ENCODE peak calls at places on chromosomes 4 and X, in four cellular contexts. S, T, G and D are unnamed samples.

GRCh38 chr4:1669270-1669669 is 14.8 kb downstream of the FAM53A start:
- DNase-seq in T (no peak), S (no peak), G (no peak), D (no peak)

GRCh38 chrX:68365356-68365755 is 67.9 kb downstream of the OPHN1 start:
- DNase-seq in T (no peak), G (no peak), S (no peak), D (no peak)

GRCh38 chr4:22678851-22679517 is 13.8 kb upstream of the GBA3 start:
- DNase-seq in G (no peak), S (no peak), T (no peak), D (no peak)

GRCh38 chr4:124941267-124941666 is 228.7 kb upstream of the ANKRD50 start:
- DNase-seq in S (no peak), G (no peak), T (no peak), D (no peak)

GRCh38 chr4:165209796-165210195 is 2.4 kb downstream of the KLHL2 start:
- DNase-seq in T (no peak), S (no peak), G (no peak), D (no peak)

GRCh38 chr4:39785031-39785430 is 87.1 kb downstream of the UBE2K start:
- DNase-seq in G (no peak), S (no peak), T (no peak), D (no peak)

GRCh38 chrX:41010188-41010846 is 74.9 kb upstream of the USP9X start:
- DNase-seq in T (peak), S (no peak), G (peak), D (peak)

GRCh38 chr4:145540235-145540634 is 58.6 kb downstream of the SMAD1 start:
- DNase-seq in S (no peak), T (no peak), G (no peak), D (no peak)

GRCh38 chrX:37686979-37687378 is 1.4 kb downstream of the XK start:
- DNase-seq in S (no peak), G (no peak), T (no peak), D (no peak)

GRCh38 chrX:45850775-45851433 is 650.2 kb upstream of the DIPK2B start:
- DNase-seq in G (peak), S (no peak), T (no peak), D (no peak)

GRCh38 chr4:140675599-140676231 is 80.5 kb downstream of the TBC1D9 start:
- DNase-seq in S (no peak), T (no peak), G (no peak), D (no peak)

GRCh38 chrX:13581554-13581953 is 12.2 kb downstream of the EGFL6 start:
- DNase-seq in S (no peak), G (no peak), T (no peak), D (no peak)

GRCh38 chr4:86261634-86262033 is 98.2 kb downstream of the MAPK10 start:
- DNase-seq in S (no peak), G (no peak), T (no peak), D (no peak)

GRCh38 chrX:94492541-94492940 is 818.5 kb downstream of the FAM133A start:
- DNase-seq in T (no peak), G (no peak), S (no peak), D (no peak)

GRCh38 chr4:148831945-148832344 is 389.7 kb upstream of the NR3C2 start:
- DNase-seq in G (no peak), T (no peak), S (no peak), D (no peak)

GRCh38 chrX:64842492-64842891 is 133.8 kb downstream of the ZC4H2 start:
- DNase-seq in G (peak), T (no peak), S (no peak), D (no peak)

GRCh38 chr4:629916-630641 is 4.7 kb downstream of the PDE6B start:
- DNase-seq in G (no peak), T (no peak), S (no peak), D (no peak)

GRCh38 chrX:39152106-39152649 is 350.9 kb downstream of the MID1IP1 start:
- DNase-seq in G (peak), S (no peak), T (no peak), D (no peak)

GRCh38 chr4:118741456-118741855 is 56.3 kb downstream of the METTL14 start:
- DNase-seq in S (no peak), T (no peak), G (no peak), D (no peak)